ENCODE peak calls at places on chromosomes 4 and X, in six cellular contexts. M is SK-N-SH, R is ovary, V is tibial nerve, L is upper lobe of left lung, U is K562. X is an unnamed sample.
A peak's percentile ranks its signal among the peaks of the same experiment; 100 is the strongest.

GRCh38 chr4:180635276-180635675 is 1607.9 kb upstream of the TENM3 start:
- DNase-seq in R (no peak), L (no peak), M (no peak), V (no peak), U (no peak), X (no peak)

GRCh38 chr4:17094209-17094608 is 195.8 kb upstream of the LDB2 start:
- DNase-seq in V (no peak), M (no peak), R (no peak), U (no peak), L (no peak), X (no peak)

GRCh38 chrX:39690541-39691415 is 407.0 kb downstream of the BCOR start:
- DNase-seq in V (no peak), M (no peak), R (no peak), U (no peak), L (no peak), X (no peak)

GRCh38 chr4:156290811-156291210 is 337.1 kb upstream of the CTSO start:
- DNase-seq in L (no peak), R (no peak), M (no peak), U (no peak), V (no peak), X (no peak)

GRCh38 chrX:24248042-24248441 is 65.8 kb downstream of the SUPT20HL2 start:
- DNase-seq in R (no peak), M (no peak), V (no peak), U (no peak), L (no peak), X (no peak)

GRCh38 chr4:2060578-2061207 is 1.6 kb downstream of the NAT8L start:
- DNase-seq in U (no peak), R (no peak), L (peak; percentile 82), V (no peak), M (peak; percentile 56), X (no peak)

GRCh38 chr4:166777760-166778159 is 456.5 kb downstream of the SPOCK3 start:
- DNase-seq in R (no peak), V (no peak), M (no peak), L (no peak), U (no peak), X (no peak)

GRCh38 chrX:90026730-90027129 is 105.0 kb downstream of the TGIF2LX start:
- DNase-seq in L (no peak), V (no peak), U (no peak), R (no peak), M (no peak), X (no peak)

GRCh38 chr4:80202190-80202711 is 4.9 kb downstream of the PRDM8 start:
- DNase-seq in V (peak; percentile 78), M (no peak), U (no peak), R (peak; percentile 86), L (peak; percentile 98), X (no peak)

GRCh38 chr4:66766557-66766956 is 778.7 kb downstream of the CENPC start:
- DNase-seq in R (no peak), V (no peak), U (no peak), L (no peak), M (no peak), X (no peak)

GRCh38 chr4:187071896-187072295 is 348.2 kb upstream of the FAT1 start:
- DNase-seq in U (no peak), L (no peak), V (no peak), R (no peak), M (peak; percentile 28), X (no peak)

GRCh38 chr4:147799986-147800555 is 68.2 kb downstream of the ARHGAP10 start:
- DNase-seq in V (no peak), M (no peak), R (no peak), U (no peak), L (no peak), X (no peak)

GRCh38 chr4:41069838-41070237 is 144.5 kb downstream of the APBB2 start:
- DNase-seq in M (no peak), U (no peak), L (no peak), V (no peak), R (no peak), X (no peak)

GRCh38 chr4:176300036-176300435 is 19.7 kb upstream of the SPCS3 start:
- DNase-seq in L (no peak), V (no peak), U (no peak), M (no peak), R (no peak), X (peak; percentile 70)

GRCh38 chrX:137565921-137566745 is at the start of gene ZIC3:
- DNase-seq in V (peak; percentile 8), M (peak; percentile 82), U (no peak), L (peak; percentile 93), R (no peak), X (no peak)

GRCh38 chrX:108415891-108416290 is 22.3 kb downstream of the COL4A6 start:
- DNase-seq in L (no peak), U (no peak), M (no peak), V (no peak), R (no peak), X (no peak)

GRCh38 chr4:87498446-87498900 is 30.7 kb downstream of the SPARCL1 start:
- DNase-seq in V (no peak), L (no peak), M (no peak), U (no peak), R (no peak), X (no peak)

GRCh38 chr4:7766086-7766485 is 173.6 kb downstream of the AFAP1 start:
- DNase-seq in V (no peak), L (no peak), R (no peak), M (no peak), U (no peak), X (no peak)

GRCh38 chr4:186554890-186555827 is at the start of gene MTNR1A:
- DNase-seq in L (peak; percentile 84), V (no peak), M (peak; percentile 48), U (no peak), R (no peak), X (peak; percentile 66)

GRCh38 chrX:115665122-115665521 is 104.1 kb downstream of the PLS3 start:
- DNase-seq in L (no peak), V (no peak), M (no peak), R (no peak), U (no peak), X (no peak)

GRCh38 chr4:176277162-176277904 is 8.3 kb upstream of the ASB5 start:
- DNase-seq in V (no peak), U (peak; percentile 36), L (no peak), R (peak; percentile 11), M (peak; percentile 51), X (peak; percentile 89)

GRCh38 chr4:78092850-78093249 is 35.7 kb downstream of the FRAS1 start:
- DNase-seq in R (no peak), V (no peak), M (no peak), L (no peak), U (no peak), X (no peak)

GRCh38 chr4:2249526-2249991 is 7.6 kb upstream of the HAUS3 start:
- DNase-seq in R (no peak), L (peak; percentile 57), V (no peak), U (no peak), M (no peak), X (peak; percentile 89)

GRCh38 chrX:10111364-10112148 is 45.2 kb upstream of the CLCN4 start:
- DNase-seq in M (no peak), V (no peak), U (no peak), R (peak; percentile 74), L (no peak), X (no peak)

GRCh38 chrX:71282514-71283408 is 674 bp upstream of the NONO start:
- DNase-seq in L (no peak), R (no peak), M (peak; percentile 42), U (no peak), V (no peak), X (no peak)

GRCh38 chr4:77072195-77072753 is 3.5 kb downstream of the CCNI start:
- DNase-seq in L (no peak), M (no peak), R (no peak), V (no peak), U (no peak), X (no peak)

GRCh38 chrX:17792842-17793241 is 55.5 kb downstream of the SCML1 start:
- DNase-seq in M (no peak), V (no peak), U (no peak), R (no peak), L (no peak), X (no peak)

GRCh38 chr4:98514930-98515809 is 143.2 kb downstream of the TSPAN5 start:
- DNase-seq in V (peak; percentile 40), M (peak; percentile 23), L (no peak), U (no peak), R (no peak), X (peak; percentile 72)
- TF ChIP-seq EP300 in V (no peak), M (no peak), L (no peak), U (peak; percentile 50), R (no peak), X (no peak)

GRCh38 chr4:182655321-182655720 is 261.9 kb downstream of the DCTD start:
- DNase-seq in L (no peak), U (no peak), R (no peak), M (no peak), V (no peak), X (no peak)

GRCh38 chr4:182649698-182650477 is 267.3 kb downstream of the DCTD start:
- DNase-seq in M (no peak), U (no peak), V (no peak), L (no peak), R (no peak), X (no peak)

GRCh38 chr4:182648766-182649165 is 268.4 kb downstream of the DCTD start:
- DNase-seq in R (no peak), M (no peak), V (no peak), L (no peak), U (no peak), X (no peak)

GRCh38 chr4:182647901-182648300 is 269.3 kb downstream of the DCTD start:
- DNase-seq in U (no peak), M (no peak), R (no peak), L (no peak), V (no peak), X (no peak)

DNA sequence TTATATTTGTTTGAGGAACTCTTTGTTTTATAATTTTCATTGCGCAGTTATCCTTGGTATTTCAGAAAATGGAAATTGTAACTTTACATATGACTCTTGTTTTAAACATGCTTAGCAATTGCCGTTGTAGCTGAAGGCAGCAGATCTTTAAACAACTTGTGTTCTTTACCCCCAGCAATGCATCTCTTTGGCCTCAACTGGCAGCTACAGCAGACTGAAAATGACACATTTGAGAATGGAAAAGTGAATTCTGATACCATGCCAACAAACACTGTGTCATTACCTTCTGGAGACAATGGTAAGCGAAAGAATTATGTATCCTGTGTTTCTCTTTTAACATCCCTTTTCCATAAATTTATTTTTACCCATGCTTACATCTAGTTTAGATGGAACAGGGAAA is 263.6 kb downstream of the DCTD start:
- DNase-seq in M (no peak), U (no peak), V (no peak), R (no peak), L (no peak), X (no peak)
- H3K27ac ChIP-seq in M (peak overlapping the region; percentile 68), U (no peak overlapping the region), V (no peak overlapping the region), R (no peak overlapping the region), L (no peak overlapping the region), X (no peak overlapping the region)

DNA sequence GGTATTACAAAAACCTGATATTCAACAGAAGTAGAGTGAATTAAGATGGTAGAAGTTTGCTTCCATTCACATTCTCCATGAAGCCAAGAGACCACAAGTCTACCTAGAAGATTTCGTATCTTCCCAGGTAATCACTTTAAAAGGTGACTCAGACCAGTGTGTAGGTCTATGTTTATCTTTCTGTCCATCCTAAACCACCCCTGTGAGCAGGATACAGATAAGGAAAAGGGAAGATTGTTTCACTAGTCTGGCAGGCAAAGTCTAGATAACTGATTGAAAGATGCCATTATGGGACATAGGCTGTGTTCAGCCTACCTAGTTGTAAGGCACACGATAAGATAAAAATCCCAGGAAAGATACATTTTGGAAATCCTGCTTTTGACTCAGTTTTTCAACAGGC is 244.3 kb upstream of the NWD2 start:
- DNase-seq in L (no peak), V (no peak), R (no peak), M (no peak), U (peak; percentile 51), X (no peak)
- H3K27me3 ChIP-seq in L (no peaks in the 10 kb centered on the region), V (no peaks in the 10 kb centered on the region), R (no peaks in the 10 kb centered on the region), M (no peaks in the 10 kb centered on the region), U (no peaks in the 10 kb centered on the region), X (no peaks in the 10 kb centered on the region)

GRCh38 chr4:13170131-13170530 is 314.0 kb downstream of the RAB28 start:
- DNase-seq in R (no peak), L (no peak), U (no peak), V (no peak), M (no peak), X (no peak)
- TF ChIP-seq EP300 in R (no peak), L (no peak), U (no peak), V (no peak), M (no peak), X (no peak)

X was measured in esophagus muscularis mucosa.